ENCODE peak calls at places on chromosomes 12 and 14, in nine cellular contexts. One of them, this sample, is unnamed.

GRCh38 chr12:77477907-77478533 is 352.7 kb upstream of the NAV3 start:
- DNase-seq in HCT116: no peak
- DNase-seq in HepG2: no peak
- DNase-seq in GM12878: no peak
- DNase-seq in SK-N-SH: no peak
- DNase-seq in A549: no peak
- DNase-seq in Panc1: no peak
- DNase-seq in GM23338: peak
- DNase-seq in K562: no peak
- DNase-seq in this sample: no peak

GRCh38 chr12:58046281-58046680 is 104.9 kb downstream of the ATP23 start:
- DNase-seq in GM23338: no peak
- DNase-seq in HepG2: no peak
- DNase-seq in K562: no peak
- DNase-seq in GM12878: no peak
- DNase-seq in Panc1: no peak
- DNase-seq in SK-N-SH: no peak
- DNase-seq in HCT116: no peak
- DNase-seq in A549: no peak
- DNase-seq in this sample: peak

GRCh38 chr12:6936642-6937480 is 6.8 kb upstream of the RNU7-1 start:
- DNase-seq in A549: no peak
- DNase-seq in GM23338: peak
- DNase-seq in GM12878: no peak
- DNase-seq in Panc1: no peak
- DNase-seq in SK-N-SH: peak
- DNase-seq in K562: no peak
- DNase-seq in HCT116: no peak
- DNase-seq in HepG2: no peak
- DNase-seq in this sample: no peak

GRCh38 chr14:75969126-75969525 is 12.7 kb downstream of the TGFB3 start:
- DNase-seq in K562: no peak
- DNase-seq in HepG2: no peak
- DNase-seq in SK-N-SH: no peak
- DNase-seq in A549: no peak
- DNase-seq in GM23338: no peak
- DNase-seq in GM12878: no peak
- DNase-seq in HCT116: no peak
- DNase-seq in Panc1: no peak
- DNase-seq in this sample: no peak

GRCh38 chr12:108722992-108723766 is 8.1 kb downstream of the CORO1C start:
- DNase-seq in GM12878: no peak
- DNase-seq in HepG2: no peak
- DNase-seq in Panc1: no peak
- DNase-seq in HCT116: no peak
- DNase-seq in GM23338: no peak
- DNase-seq in A549: peak
- DNase-seq in SK-N-SH: no peak
- DNase-seq in K562: no peak
- DNase-seq in this sample: peak

GRCh38 chr14:77123381-77124344 is 17.9 kb downstream of the ZDHHC22 start:
- DNase-seq in K562: no peak
- DNase-seq in GM12878: no peak
- DNase-seq in HepG2: no peak
- DNase-seq in SK-N-SH: no peak
- DNase-seq in HCT116: peak
- DNase-seq in A549: no peak
- DNase-seq in Panc1: no peak
- DNase-seq in GM23338: no peak
- DNase-seq in this sample: no peak

GRCh38 chr12:32988982-32989381 is 92.4 kb upstream of the PKP2 start:
- DNase-seq in HCT116: no peak
- DNase-seq in GM23338: peak
- DNase-seq in GM12878: no peak
- DNase-seq in K562: no peak
- DNase-seq in SK-N-SH: no peak
- DNase-seq in Panc1: no peak
- DNase-seq in A549: no peak
- DNase-seq in HepG2: no peak
- DNase-seq in this sample: no peak

GRCh38 chr12:51721281-51721940 is 127.1 kb downstream of the FIGNL2 start:
- DNase-seq in GM12878: no peak
- DNase-seq in Panc1: no peak
- DNase-seq in SK-N-SH: peak
- DNase-seq in HepG2: no peak
- DNase-seq in K562: no peak
- DNase-seq in GM23338: peak
- DNase-seq in HCT116: no peak
- DNase-seq in A549: no peak
- DNase-seq in this sample: peak

GRCh38 chr14:61188936-61189808 is 92.0 kb downstream of the TMEM30B start:
- DNase-seq in K562: peak
- DNase-seq in HepG2: peak
- DNase-seq in GM12878: no peak
- DNase-seq in GM23338: peak
- DNase-seq in HCT116: no peak
- DNase-seq in Panc1: no peak
- DNase-seq in SK-N-SH: peak
- DNase-seq in A549: peak
- DNase-seq in this sample: no peak

GRCh38 chr12:48567731-48568130 is 2.1 kb downstream of the LALBA start:
- DNase-seq in Panc1: no peak
- DNase-seq in K562: no peak
- DNase-seq in HCT116: no peak
- DNase-seq in A549: no peak
- DNase-seq in HepG2: no peak
- DNase-seq in GM12878: no peak
- DNase-seq in GM23338: no peak
- DNase-seq in SK-N-SH: no peak
- DNase-seq in this sample: no peak

GRCh38 chr14:74888164-74889158 is 6.7 kb downstream of the DLST start:
- DNase-seq in Panc1: no peak
- DNase-seq in SK-N-SH: no peak
- DNase-seq in K562: peak
- DNase-seq in A549: no peak
- DNase-seq in HCT116: peak
- DNase-seq in HepG2: no peak
- DNase-seq in GM12878: no peak
- DNase-seq in GM23338: no peak
- DNase-seq in this sample: no peak

GRCh38 chr12:93880853-93881522 is 203.8 kb downstream of the CRADD start:
- DNase-seq in A549: no peak
- DNase-seq in SK-N-SH: no peak
- DNase-seq in GM12878: no peak
- DNase-seq in HepG2: no peak
- DNase-seq in K562: no peak
- DNase-seq in Panc1: no peak
- DNase-seq in GM23338: no peak
- DNase-seq in HCT116: no peak
- DNase-seq in this sample: no peak

GRCh38 chr12:25459541-25459951 is 93.5 kb downstream of the LMNTD1 start:
- DNase-seq in GM23338: no peak
- DNase-seq in HepG2: no peak
- DNase-seq in HCT116: no peak
- DNase-seq in A549: no peak
- DNase-seq in K562: no peak
- DNase-seq in GM12878: peak
- DNase-seq in Panc1: no peak
- DNase-seq in SK-N-SH: no peak
- DNase-seq in this sample: peak

GRCh38 chr14:100015251-100015655 is 50.0 kb upstream of the EVL start:
- DNase-seq in GM12878: peak
- DNase-seq in SK-N-SH: no peak
- DNase-seq in A549: no peak
- DNase-seq in HepG2: no peak
- DNase-seq in Panc1: no peak
- DNase-seq in K562: peak
- DNase-seq in HCT116: no peak
- DNase-seq in GM23338: peak
- DNase-seq in this sample: no peak

DNA sequence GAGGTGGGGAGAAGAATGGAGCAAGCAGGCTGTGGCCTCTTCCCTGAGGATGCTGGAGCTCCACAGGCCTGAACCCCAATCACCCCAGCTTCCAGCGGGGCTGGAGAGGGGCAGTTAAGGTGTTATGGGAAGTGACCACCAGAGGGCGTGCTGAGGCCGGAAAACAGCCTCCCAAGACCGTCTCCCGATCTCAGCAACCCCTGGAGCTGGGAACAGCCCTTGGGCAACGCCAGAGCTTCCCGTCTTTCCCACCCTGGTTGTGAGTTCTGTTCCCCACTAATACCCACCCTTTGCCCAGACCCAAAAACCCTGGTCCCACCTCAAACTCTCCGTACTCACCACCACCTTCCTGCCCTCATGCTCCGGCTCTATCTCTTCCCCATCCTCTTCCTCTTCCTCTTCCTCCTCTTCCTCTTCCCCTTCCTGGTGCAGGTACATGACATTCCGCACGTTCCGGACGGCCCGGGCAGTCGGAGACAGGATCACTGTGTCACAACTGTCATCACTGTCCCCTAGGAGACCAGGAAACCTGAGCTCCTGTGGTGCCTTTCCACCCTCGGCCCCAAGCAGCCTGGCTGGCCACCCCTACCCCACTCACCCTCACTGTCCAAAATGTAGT is 13.1 kb downstream of the SPRYD3 start:
- DNase-seq in SK-N-SH: peak
- DNase-seq in HCT116: peak
- DNase-seq in GM12878: no peak
- DNase-seq in GM23338: peak
- DNase-seq in HepG2: peak
- DNase-seq in Panc1: no peak
- DNase-seq in A549: peak
- DNase-seq in K562: peak
- DNase-seq in this sample: peak
- TF ChIP-seq REST in SK-N-SH: no peak
- TF ChIP-seq REST in HCT116: no peak
- TF ChIP-seq REST in GM12878: no peak
- TF ChIP-seq REST in GM23338: no peak
- TF ChIP-seq REST in HepG2: no peak
- TF ChIP-seq REST in Panc1: no peak
- TF ChIP-seq REST in A549: no peak
- TF ChIP-seq REST in K562: no peak
- TF ChIP-seq REST in this sample: no peak

GRCh38 chr14:23138173-23138535 is 19.1 kb upstream of the CEBPE start:
- DNase-seq in GM12878: no peak
- DNase-seq in GM23338: no peak
- DNase-seq in Panc1: no peak
- DNase-seq in HCT116: no peak
- DNase-seq in K562: no peak
- DNase-seq in A549: no peak
- DNase-seq in HepG2: no peak
- DNase-seq in SK-N-SH: no peak
- DNase-seq in this sample: no peak
- TF ChIP-seq REST in GM12878: no peak
- TF ChIP-seq REST in GM23338: no peak
- TF ChIP-seq REST in Panc1: no peak
- TF ChIP-seq REST in HCT116: no peak
- TF ChIP-seq REST in K562: no peak
- TF ChIP-seq REST in A549: no peak
- TF ChIP-seq REST in HepG2: no peak
- TF ChIP-seq REST in SK-N-SH: no peak
- TF ChIP-seq REST in this sample: no peak

GRCh38 chr12:105773501-105773900 is 365.3 kb downstream of the NUAK1 start:
- DNase-seq in Panc1: no peak
- DNase-seq in GM12878: no peak
- DNase-seq in HepG2: no peak
- DNase-seq in K562: no peak
- DNase-seq in SK-N-SH: no peak
- DNase-seq in GM23338: no peak
- DNase-seq in HCT116: no peak
- DNase-seq in A549: no peak
- DNase-seq in this sample: no peak

GRCh38 chr12:105769486-105769885 is 369.3 kb downstream of the NUAK1 start:
- DNase-seq in Panc1: no peak
- DNase-seq in HCT116: no peak
- DNase-seq in A549: no peak
- DNase-seq in SK-N-SH: no peak
- DNase-seq in GM12878: no peak
- DNase-seq in HepG2: no peak
- DNase-seq in GM23338: no peak
- DNase-seq in K562: no peak
- DNase-seq in this sample: no peak

GRCh38 chr12:105774037-105774436 is 364.7 kb downstream of the NUAK1 start:
- DNase-seq in SK-N-SH: no peak
- DNase-seq in GM23338: no peak
- DNase-seq in K562: no peak
- DNase-seq in GM12878: no peak
- DNase-seq in A549: no peak
- DNase-seq in HepG2: no peak
- DNase-seq in HCT116: no peak
- DNase-seq in Panc1: no peak
- DNase-seq in this sample: no peak

DNA sequence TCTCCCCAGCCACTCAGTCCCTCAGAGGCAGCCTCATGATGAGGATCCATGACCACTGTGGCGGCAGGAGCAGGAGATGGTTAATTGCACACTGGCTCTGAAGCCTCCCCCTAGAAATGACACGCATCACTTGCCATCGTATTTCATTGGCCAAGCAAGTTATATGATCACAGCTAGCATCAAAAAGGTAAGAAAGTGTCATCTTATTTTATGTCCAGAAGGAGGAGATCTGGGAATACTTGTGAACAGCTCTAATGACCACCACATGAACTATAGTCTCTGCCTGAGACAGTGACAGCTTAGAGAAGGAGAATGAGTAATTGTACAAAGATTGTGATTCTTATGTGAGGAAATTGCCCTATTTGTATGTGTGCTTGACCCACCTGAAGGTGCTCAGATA is 363.4 kb downstream of the NUAK1 start:
- DNase-seq in A549: no peak
- DNase-seq in HCT116: no peak
- DNase-seq in GM12878: no peak
- DNase-seq in SK-N-SH: no peak
- DNase-seq in GM23338: no peak
- DNase-seq in HepG2: no peak
- DNase-seq in K562: no peak
- DNase-seq in Panc1: no peak
- DNase-seq in this sample: no peak
- TF ChIP-seq REST in A549: no peak
- TF ChIP-seq REST in HCT116: no peak
- TF ChIP-seq REST in GM12878: no peak
- TF ChIP-seq REST in SK-N-SH: no peak
- TF ChIP-seq REST in GM23338: no peak
- TF ChIP-seq REST in HepG2: no peak
- TF ChIP-seq REST in K562: no peak
- TF ChIP-seq REST in Panc1: no peak
- TF ChIP-seq REST in this sample: no peak

DNA sequence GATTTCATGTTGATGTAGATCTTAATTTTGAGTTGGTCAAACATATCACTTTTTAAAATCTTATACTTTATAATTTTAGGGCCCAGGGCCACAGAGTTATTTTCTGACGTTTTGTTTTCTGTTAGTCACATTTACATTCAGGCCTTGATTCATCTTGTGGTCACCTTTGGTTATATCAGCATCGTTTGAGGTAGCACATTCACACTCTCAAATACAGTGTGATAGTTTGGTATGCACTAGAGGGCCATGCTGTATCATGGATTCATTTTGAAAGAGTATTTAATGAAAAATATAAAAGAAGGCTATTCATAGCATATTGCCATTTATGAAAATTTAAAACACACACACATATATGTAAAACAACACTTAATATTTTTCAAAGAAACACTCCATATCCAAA is 274.6 kb downstream of the RAD51B start:
- DNase-seq in SK-N-SH: no peak
- DNase-seq in A549: no peak
- DNase-seq in Panc1: peak
- DNase-seq in GM12878: no peak
- DNase-seq in HepG2: no peak
- DNase-seq in GM23338: no peak
- DNase-seq in K562: no peak
- DNase-seq in HCT116: no peak
- DNase-seq in this sample: no peak
- TF ChIP-seq REST in SK-N-SH: no peak
- TF ChIP-seq REST in A549: no peak
- TF ChIP-seq REST in Panc1: no peak
- TF ChIP-seq REST in GM12878: no peak
- TF ChIP-seq REST in HepG2: no peak
- TF ChIP-seq REST in GM23338: no peak
- TF ChIP-seq REST in K562: no peak
- TF ChIP-seq REST in HCT116: no peak
- TF ChIP-seq REST in this sample: no peak

This sample was measured in HL-60.